ENCODE peak calls at places on chromosomes 5 and 9, in four cellular contexts. Y is A549, B is HepG2, X is K562. Z is an unnamed sample.

GRCh38 chr5:171842006-171842776 is 56.6 kb downstream of the SMIM23 start:
- DNase-seq in Y (no peak), B (no peak), X (peak), Z (no peak)

GRCh38 chr9:20043035-20043434 is 254.2 kb upstream of the SLC24A2 start:
- DNase-seq in Y (no peak), B (no peak), X (no peak), Z (no peak)

GRCh38 chr5:128424672-128425071 is 113.4 kb downstream of the FBN2 start:
- DNase-seq in Y (no peak), B (no peak), X (no peak), Z (no peak)

GRCh38 chr9:137612741-137613142 is 6.1 kb upstream of the EHMT1 start:
- DNase-seq in Y (no peak), B (no peak), X (no peak), Z (no peak)

GRCh38 chr9:95206143-95206542 is 111.4 kb downstream of the FANCC start:
- DNase-seq in Y (no peak), B (no peak), X (no peak), Z (peak)

GRCh38 chr9:23321049-23321448 is 505.0 kb downstream of the ELAVL2 start:
- DNase-seq in Y (no peak), B (no peak), X (no peak), Z (no peak)

GRCh38 chr5:83473344-83474169 is 2.0 kb downstream of the VCAN start:
- DNase-seq in Y (peak), B (no peak), X (peak), Z (peak)

GRCh38 chr5:37881359-37881758 is 41.5 kb upstream of the GDNF start:
- DNase-seq in Y (no peak), B (no peak), X (no peak), Z (no peak)

GRCh38 chr5:137595680-137596079 is 96.6 kb upstream of the SPOCK1 start:
- DNase-seq in Y (no peak), B (no peak), X (no peak), Z (no peak)

GRCh38 chr9:129500863-129501770 is 119.8 kb downstream of the C9orf50 start:
- DNase-seq in Y (no peak), B (no peak), X (no peak), Z (no peak)

GRCh38 chr5:164203581-164204225 is 698.3 kb downstream of the MAT2B start:
- DNase-seq in Y (no peak), B (no peak), X (no peak), Z (peak)

GRCh38 chr9:81574399-81574798 is 114.9 kb downstream of the TLE1 start:
- DNase-seq in Y (no peak), B (peak), X (no peak), Z (peak)

GRCh38 chr9:32398207-32398606 is 13.8 kb downstream of the ACO1 start:
- DNase-seq in Y (no peak), B (no peak), X (no peak), Z (peak)

GRCh38 chr5:95422842-95423241 is 31.7 kb downstream of the FAM81B start:
- DNase-seq in Y (no peak), B (no peak), X (no peak), Z (no peak)

GRCh38 chr5:107806271-107806670 is 135.5 kb upstream of the EFNA5 start:
- DNase-seq in Y (no peak), B (no peak), X (no peak), Z (no peak)

GRCh38 chr9:89363921-89364663 is 45.8 kb downstream of the SECISBP2 start:
- DNase-seq in Y (no peak), B (no peak), X (no peak), Z (no peak)

GRCh38 chr9:26129216-26129615 is 451.0 kb upstream of the TUSC1 start:
- DNase-seq in Y (no peak), B (no peak), X (no peak), Z (no peak)

GRCh38 chr5:162558120-162558519 is 490.5 kb downstream of the GABRG2 start:
- DNase-seq in Y (no peak), B (no peak), X (no peak), Z (no peak)

GRCh38 chr5:107778651-107779050 is 107.9 kb upstream of the EFNA5 start:
- DNase-seq in Y (no peak), B (no peak), X (no peak), Z (no peak)

GRCh38 chr5:58458851-58459275 is 1.0 kb downstream of the PLK2 start:
- DNase-seq in Y (peak), B (peak), X (no peak), Z (no peak)

GRCh38 chr9:134811673-134812668 is 68.6 kb upstream of the FCN2 start:
- DNase-seq in Y (no peak), B (no peak), X (no peak), Z (peak)

GRCh38 chr9:113875917-113876805 is at the start of gene ZNF618:
- DNase-seq in Y (peak), B (no peak), X (peak), Z (no peak)

GRCh38 chr5:173443971-173444370 is 115.8 kb upstream of the STC2 start:
- DNase-seq in Y (no peak), B (no peak), X (no peak), Z (no peak)

GRCh38 chr9:112866662-112867274 is 23.9 kb downstream of the SLC46A2 start:
- DNase-seq in Y (peak), B (no peak), X (peak), Z (peak)

GRCh38 chr5:138972230-138972629 is 97.1 kb upstream of the LRRTM2 start:
- DNase-seq in Y (no peak), B (no peak), X (no peak), Z (no peak)

GRCh38 chr5:17190799-17191391 is 26.5 kb upstream of the BASP1 start:
- DNase-seq in Y (no peak), B (no peak), X (no peak), Z (peak)

GRCh38 chr5:6393596-6394194 is 15.3 kb upstream of the MED10 start:
- DNase-seq in Y (no peak), B (no peak), X (no peak), Z (no peak)

GRCh38 chr9:121639619-121640018 is 11.8 kb upstream of the DAB2IP start:
- DNase-seq in Y (no peak), B (no peak), X (no peak), Z (no peak)

GRCh38 chr9:121640486-121641227 is 10.8 kb upstream of the DAB2IP start:
- DNase-seq in Y (no peak), B (no peak), X (no peak), Z (no peak)

GRCh38 chr9:121638901-121639592 is 12.4 kb upstream of the DAB2IP start:
- DNase-seq in Y (no peak), B (peak), X (no peak), Z (no peak)

GRCh38 chr9:121641228-121641611 is 10.2 kb upstream of the DAB2IP start:
- DNase-seq in Y (no peak), B (no peak), X (no peak), Z (no peak)

GRCh38 chr9:121640076-121640475 is 11.4 kb upstream of the DAB2IP start:
- DNase-seq in Y (peak), B (peak), X (peak), Z (peak)
- TF ChIP-seq CTCF in Y (peak), B (peak), X (peak), Z (peak)

DNA sequence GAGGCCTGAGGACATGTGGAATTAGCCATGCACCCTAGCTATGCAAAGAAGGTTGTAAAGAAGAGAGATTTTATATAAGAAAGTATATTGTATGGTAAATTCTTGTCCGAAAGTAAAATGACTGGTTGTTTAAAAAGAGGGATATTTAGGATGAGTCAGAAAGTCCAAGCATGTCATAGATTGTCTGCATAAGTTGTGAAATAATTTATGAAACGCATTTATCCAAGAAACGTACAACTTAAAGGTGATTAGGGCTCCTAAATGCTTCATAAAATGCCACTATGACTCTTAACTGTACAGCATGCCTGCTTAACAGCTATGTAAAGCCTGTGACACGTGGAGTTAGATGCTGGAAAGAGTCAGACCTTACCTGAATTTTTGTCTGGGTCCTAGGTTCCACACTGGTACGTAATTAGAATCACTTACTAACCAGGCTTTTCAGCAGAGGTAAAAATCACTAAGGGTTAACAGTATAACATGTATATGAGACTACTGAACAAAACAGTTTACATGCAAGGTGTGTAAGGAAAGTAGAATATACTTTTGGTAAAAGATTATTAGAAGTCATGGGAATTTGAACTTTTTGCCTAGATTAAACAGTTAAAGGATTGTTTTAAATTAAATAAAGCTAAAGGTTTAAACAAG is 37.0 kb upstream of the ARL15 start:
- DNase-seq in Y (no peak), B (no peak), X (peak), Z (no peak)
- TF ChIP-seq MAZ in Y (no peak), B (no peak), X (no peak), Z (no peak)

DNA sequence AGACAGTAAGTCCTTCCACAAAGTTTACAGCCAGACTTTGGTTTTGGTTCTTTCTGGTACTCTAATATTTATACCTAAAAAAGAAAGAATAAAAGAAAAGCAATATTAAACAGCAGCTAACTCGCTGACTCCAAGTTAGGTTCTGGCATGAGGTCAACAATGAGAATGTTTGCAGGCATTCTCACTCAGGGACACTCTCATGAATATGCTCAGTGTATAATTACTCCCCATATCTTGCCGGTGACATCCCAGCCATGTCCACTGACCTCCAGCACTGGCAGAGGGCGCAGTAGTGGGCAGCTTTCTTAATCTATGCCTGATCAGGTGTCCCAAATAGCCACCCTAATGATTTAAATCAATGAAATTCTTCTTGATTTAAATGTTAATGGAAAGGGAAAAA is 151.5 kb downstream of the BNC2 start:
- DNase-seq in Y (no peak), B (no peak), X (no peak), Z (peak)
- TF ChIP-seq CTCF in Y (peak), B (no peak), X (no peak), Z (no peak)

GRCh38 chr5:168976311-168976893 is 324.5 kb downstream of the SLIT3 start:
- DNase-seq in Y (no peak), B (no peak), X (no peak), Z (no peak)
- TF ChIP-seq MAZ in Y (no peak), B (no peak), X (no peak), Z (no peak)

GRCh38 chr5:147558826-147559225 is 49.0 kb upstream of the DPYSL3 start:
- DNase-seq in Y (peak), B (no peak), X (peak), Z (peak)

GRCh38 chr5:147560982-147561381 is 51.1 kb upstream of the DPYSL3 start:
- DNase-seq in Y (no peak), B (no peak), X (no peak), Z (no peak)

GRCh38 chr5:147561435-147561834 is 51.6 kb upstream of the DPYSL3 start:
- DNase-seq in Y (no peak), B (no peak), X (no peak), Z (no peak)

GRCh38 chr5:147558131-147558730 is 48.4 kb upstream of the DPYSL3 start:
- DNase-seq in Y (no peak), B (no peak), X (no peak), Z (peak)

DNA sequence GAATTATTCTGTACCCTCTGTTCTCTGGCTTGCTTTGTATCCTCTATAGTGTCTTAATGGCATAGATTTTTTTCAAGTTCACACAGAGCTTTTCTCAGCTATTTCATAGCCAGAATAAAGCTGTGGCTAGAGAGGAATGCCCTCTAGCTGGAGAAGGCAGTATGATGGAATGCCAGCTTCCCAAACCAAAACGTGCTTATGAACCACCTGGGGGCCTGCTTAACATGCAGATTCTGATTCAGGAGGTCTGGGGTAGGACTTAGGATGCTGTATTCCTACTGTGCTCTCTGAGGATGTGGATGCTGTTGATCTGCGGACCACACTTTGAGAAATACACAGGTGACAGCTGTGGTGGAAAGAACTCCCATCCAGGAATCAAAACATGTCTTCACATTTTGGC is 49.9 kb upstream of the DPYSL3 start:
- DNase-seq in Y (no peak), B (no peak), X (no peak), Z (no peak)
- TF ChIP-seq CTCF in Y (no peak), B (no peak), X (no peak), Z (peak)

GRCh38 chr9:92535940-92536850 is at the start of gene ECM2:
- DNase-seq in Y (no peak), B (no peak), X (no peak), Z (peak)
- TF ChIP-seq MAZ in Y (no peak), B (no peak), X (no peak), Z (no peak)